ENCODE peak calls at places on chromosome 22, in four cellular contexts. R is mucosa of descending colon, T is fibroblast of pulmonary artery, Q is uterus. D is an unnamed sample.

GRCh38 chr22:20275836-20276235 is 7.7 kb upstream of the RTN4R start:
- DNase-seq in T (no peak), R (no peak), Q (no peak), D (no peak)

GRCh38 chr22:29205598-29206371 is at the start of gene EMID1:
- DNase-seq in T (peak; percentile 16), R (no peak), Q (peak; percentile 48), D (no peak)

GRCh38 chr22:31082606-31083376 is 1.7 kb downstream of the SMTN start:
- DNase-seq in T (peak; percentile 81), Q (peak; percentile 81), R (peak; percentile 86), D (peak; percentile 62)

GRCh38 chr22:47161631-47162030 is 399.2 kb downstream of the TBC1D22A start:
- DNase-seq in Q (no peak), T (no peak), R (no peak), D (peak; percentile 20)

GRCh38 chr22:37406836-37407235 is 20.4 kb downstream of the ELFN2 start:
- DNase-seq in Q (no peak), T (no peak), R (no peak), D (no peak)

GRCh38 chr22:17121235-17122195 is at the start of gene TMEM121B:
- DNase-seq in T (peak; percentile 47), R (peak; percentile 71), Q (peak; percentile 30), D (peak; percentile 24)

GRCh38 chr22:23675502-23676415 is 15.1 kb upstream of the RGL4 start:
- DNase-seq in R (peak; percentile 71), Q (no peak), T (no peak), D (no peak)

GRCh38 chr22:49883294-49883640 is 29.6 kb downstream of the ZBED4 start:
- DNase-seq in T (peak; percentile 30), R (no peak), Q (no peak), D (no peak)

GRCh38 chr22:46909237-46910030 is 147.0 kb downstream of the TBC1D22A start:
- DNase-seq in Q (no peak), T (no peak), R (no peak), D (peak; percentile 13)

GRCh38 chr22:40578171-40578570 is 58.3 kb downstream of the MRTFA start:
- DNase-seq in Q (no peak), R (no peak), T (no peak), D (no peak)

GRCh38 chr22:38177044-38177443 is 4.6 kb downstream of the PLA2G6 start:
- DNase-seq in T (no peak), R (no peak), Q (no peak), D (no peak)

GRCh38 chr22:49155809-49156580 is 671.7 kb downstream of the BRD1 start:
- DNase-seq in T (no peak), Q (no peak), R (no peak), D (no peak)

GRCh38 chr22:30038219-30038618 is 42.0 kb upstream of the HORMAD2 start:
- DNase-seq in T (peak; percentile 85), Q (no peak), R (no peak), D (no peak)

GRCh38 chr22:27252282-27253049 is 549.1 kb downstream of the MN1 start:
- DNase-seq in R (no peak), T (peak; percentile 93), Q (peak; percentile 67), D (no peak)

GRCh38 chr22:49525776-49526535 is 301.7 kb downstream of the BRD1 start:
- DNase-seq in T (no peak), R (no peak), Q (no peak), D (no peak)

GRCh38 chr22:41217553-41218157 is 12.5 kb downstream of the L3MBTL2 start:
- DNase-seq in T (peak; percentile 96), Q (peak; percentile 67), R (no peak), D (peak; percentile 38)

GRCh38 chr22:44309137-44309536 is 3.6 kb downstream of the SHISAL1 start:
- DNase-seq in R (peak; percentile 68), T (peak; percentile 91), Q (peak; percentile 80), D (no peak)

GRCh38 chr22:29673361-29673760 is 46.4 kb upstream of the CABP7 start:
- DNase-seq in T (no peak), R (no peak), Q (no peak), D (no peak)

GRCh38 chr22:29470159-29470855 is 9.7 kb upstream of the NEFH start:
- DNase-seq in Q (peak; percentile 29), R (peak; percentile 70), T (peak; percentile 44), D (peak; percentile 28)

GRCh38 chr22:42316988-42317387 is 46.5 kb upstream of the TCF20 start:
- DNase-seq in T (peak; percentile 17), Q (peak; percentile 75), R (peak; percentile 86), D (no peak)

GRCh38 chr22:29456211-29456671 is 17.9 kb downstream of the RFPL1 start:
- DNase-seq in Q (no peak), R (no peak), T (peak; percentile 24), D (no peak)

GRCh38 chr22:44731357-44731970 is 20.9 kb upstream of the ARHGAP8 start:
- DNase-seq in Q (no peak), T (no peak), R (no peak), D (no peak)

GRCh38 chr22:42184852-42185251 is 54.2 kb upstream of the CYP2D6 start:
- DNase-seq in Q (no peak), R (no peak), T (no peak), D (no peak)

GRCh38 chr22:50047346-50047745 is 10.8 kb downstream of the TTLL8 start:
- DNase-seq in Q (no peak), T (no peak), R (peak; percentile 26), D (no peak)

GRCh38 chr22:48663297-48663696 is 1164.4 kb downstream of the BRD1 start:
- DNase-seq in T (peak; percentile 0), Q (no peak), R (no peak), D (no peak)

GRCh38 chr22:45448431-45448830 is 34.9 kb downstream of the RIBC2 start:
- DNase-seq in Q (peak; percentile 90), T (peak; percentile 47), R (no peak), D (no peak)

GRCh38 chr22:42297778-42298177 is 27.3 kb upstream of the TCF20 start:
- DNase-seq in T (no peak), R (no peak), Q (no peak), D (no peak)

GRCh38 chr22:29314074-29314473 is 1.4 kb downstream of the RASL10A start:
- DNase-seq in R (peak; percentile 75), T (no peak), Q (no peak), D (no peak)

GRCh38 chr22:43173566-43173965 is 13.4 kb downstream of the TTLL12 start:
- DNase-seq in Q (no peak), R (peak; percentile 46), T (no peak), D (no peak)

GRCh38 chr22:30228509-30229359 is 17.8 kb downstream of the LIF start:
- DNase-seq in T (no peak), R (no peak), Q (no peak), D (no peak)

GRCh38 chr22:42921301-42921700 is 64.2 kb upstream of the ARFGAP3 start:
- DNase-seq in T (no peak), R (no peak), Q (no peak), D (no peak)

GRCh38 chr22:36510966-36511881 is 4.4 kb upstream of the FOXRED2 start:
- DNase-seq in R (no peak), Q (peak; percentile 42), T (peak; percentile 65), D (no peak)

GRCh38 chr22:44454113-44454769 is 43.8 kb downstream of the RTL6 start:
- DNase-seq in T (no peak), R (no peak), Q (no peak), D (no peak)

GRCh38 chr22:46454910-46455269 is 82.5 kb downstream of the CELSR1 start:
- DNase-seq in R (peak; percentile 15), T (no peak), Q (no peak), D (no peak)

GRCh38 chr22:21622624-21623401 is 7.0 kb downstream of the YDJC start:
- DNase-seq in R (no peak), Q (no peak), T (no peak), D (no peak)

GRCh38 chr22:21626073-21626734 is 3.6 kb downstream of the YDJC start:
- DNase-seq in R (no peak), Q (no peak), T (no peak), D (no peak)

GRCh38 chr22:21624880-21625791 is 4.7 kb downstream of the YDJC start:
- DNase-seq in Q (no peak), T (no peak), R (no peak), D (no peak)

GRCh38 chr22:21623402-21623970 is 6.3 kb downstream of the YDJC start:
- DNase-seq in R (no peak), T (no peak), Q (no peak), D (no peak)

GRCh38 chr22:21624120-21624879 is 5.5 kb downstream of the YDJC start:
- DNase-seq in Q (no peak), R (no peak), T (peak; percentile 21), D (no peak)
- TF ChIP-seq CTCF in Q (no peak), R (peak; percentile 24), T (peak; percentile 55), D (no peak)

DNA sequence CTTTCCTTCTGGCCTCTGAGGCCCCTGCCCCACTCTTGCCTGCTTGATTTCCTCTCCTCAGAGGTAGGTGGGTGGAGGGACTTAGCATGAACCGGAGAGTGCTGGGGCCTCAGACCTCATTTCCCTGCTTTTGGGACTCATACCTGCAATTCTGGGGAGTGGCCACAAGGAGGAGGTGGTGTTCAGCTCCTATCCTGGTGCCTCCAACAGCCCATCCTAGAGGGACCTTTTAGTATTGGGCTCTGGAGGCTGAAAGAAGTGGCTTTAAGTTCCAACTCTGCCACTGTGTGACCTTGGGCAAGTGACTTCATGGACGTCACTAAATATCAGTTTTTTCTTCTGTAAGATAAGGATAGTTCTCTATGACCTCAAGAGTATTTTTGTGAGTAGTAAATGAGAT is 98.6 kb downstream of the KIAA1671 start:
- DNase-seq in Q (no peak), T (no peak), R (no peak), D (no peak)
- TF ChIP-seq CTCF in Q (no peak), T (peak; percentile 48), R (no peak), D (no peak)

DNA sequence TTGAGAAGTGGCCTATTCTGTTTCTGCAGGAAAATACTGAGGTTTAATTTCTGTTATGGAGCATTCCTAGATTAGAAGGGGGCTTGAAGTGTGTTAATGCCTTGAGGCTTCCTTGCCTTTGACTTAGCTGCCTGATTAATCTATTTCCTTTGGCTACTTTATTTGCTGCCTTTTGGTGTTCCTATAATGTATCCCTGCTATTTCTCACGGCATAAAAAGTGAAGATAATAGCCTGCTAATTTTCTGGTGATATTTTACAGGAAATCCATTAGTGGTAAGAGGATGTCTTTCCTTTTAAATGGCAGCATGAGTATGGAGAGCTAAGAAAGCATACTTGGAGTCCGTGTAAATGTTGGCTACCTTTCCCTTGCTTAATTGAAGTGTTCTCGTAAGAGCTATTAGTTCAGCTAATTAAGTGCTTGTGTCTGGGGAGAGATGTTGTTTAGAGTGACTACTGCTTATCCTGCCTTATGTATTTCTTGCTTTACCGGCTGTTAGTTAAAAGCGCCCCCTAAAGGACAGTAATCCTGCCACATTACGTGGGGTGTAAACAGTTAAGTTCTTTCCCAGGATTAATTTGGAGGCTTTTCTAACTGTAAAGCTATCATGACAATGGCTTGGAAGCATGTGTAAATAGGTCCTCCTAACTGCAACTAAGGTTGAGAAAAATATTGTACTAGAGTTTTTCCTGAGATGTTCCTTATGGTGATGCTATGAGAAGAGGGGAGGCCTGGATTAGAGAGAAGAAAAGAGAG is 45.6 kb downstream of the ZNF280B start:
- DNase-seq in Q (no peak), R (no peak), T (no peak), D (no peak)
- TF ChIP-seq CTCF in Q (no peak), R (no peak), T (peak; percentile 29), D (no peak)

GRCh38 chr22:35437038-35437437 is 37.1 kb downstream of the MCM5 start:
- DNase-seq in T (no peak), R (no peak), Q (no peak), D (no peak)
- TF ChIP-seq CTCF in T (no peak), R (no peak), Q (no peak), D (no peak)

D was measured in omental fat pad.